ENCODE peak calls at places on chromosomes 13 and 19, in four cellular contexts. One of them, this sample, is unnamed.

GRCh38 chr19:48798937-48799336 is 11.9 kb downstream of the BCAT2 start:
- DNase-seq in NCI-H2081: peak; percentile 43
- DNase-seq in GM04503: no peak
- DNase-seq in fibroblast of pulmonary artery: no peak
- DNase-seq in this sample: peak; percentile 62

GRCh38 chr13:98022210-98022609 is 68.7 kb downstream of the IPO5 start:
- DNase-seq in NCI-H2081: no peak
- DNase-seq in fibroblast of pulmonary artery: peak; percentile 69
- DNase-seq in GM04503: peak; percentile 79
- DNase-seq in this sample: no peak

GRCh38 chr13:30866692-30867669 is 39.1 kb upstream of the MEDAG start:
- DNase-seq in fibroblast of pulmonary artery: no peak
- DNase-seq in NCI-H2081: no peak
- DNase-seq in GM04503: no peak
- DNase-seq in this sample: no peak

GRCh38 chr13:81048026-81048461 is 707.1 kb upstream of the SPRY2 start:
- DNase-seq in GM04503: no peak
- DNase-seq in NCI-H2081: no peak
- DNase-seq in fibroblast of pulmonary artery: no peak
- DNase-seq in this sample: no peak

GRCh38 chr19:49512970-49513745 is 697 bp downstream of the FCGRT start:
- DNase-seq in fibroblast of pulmonary artery: peak; percentile 34
- DNase-seq in NCI-H2081: peak; percentile 44
- DNase-seq in GM04503: no peak
- DNase-seq in this sample: peak; percentile 87

GRCh38 chr13:43145556-43145955 is 122.2 kb downstream of the DNAJC15 start:
- DNase-seq in fibroblast of pulmonary artery: no peak
- DNase-seq in GM04503: no peak
- DNase-seq in NCI-H2081: no peak
- DNase-seq in this sample: no peak

GRCh38 chr13:113841355-113841653 is 22.6 kb downstream of the GAS6 start:
- DNase-seq in GM04503: no peak
- DNase-seq in NCI-H2081: no peak
- DNase-seq in fibroblast of pulmonary artery: no peak
- DNase-seq in this sample: no peak

GRCh38 chr13:80082396-80083096 is 258.4 kb downstream of the SPRY2 start:
- DNase-seq in fibroblast of pulmonary artery: peak; percentile 50
- DNase-seq in GM04503: peak; percentile 41
- DNase-seq in NCI-H2081: no peak
- DNase-seq in this sample: no peak

GRCh38 chr19:52981329-52981728 is 18.6 kb upstream of the ZNF816 start:
- DNase-seq in NCI-H2081: no peak
- DNase-seq in GM04503: no peak
- DNase-seq in fibroblast of pulmonary artery: no peak
- DNase-seq in this sample: no peak

GRCh38 chr19:29542776-29543175 is 17.0 kb downstream of the VSTM2B start:
- DNase-seq in fibroblast of pulmonary artery: no peak
- DNase-seq in NCI-H2081: no peak
- DNase-seq in GM04503: no peak
- DNase-seq in this sample: no peak

This sample was measured in NCI-H146.